ENCODE peak calls at places on chromosomes 7 and 10, in four cellular contexts. One of them, this sample, is unnamed. For H4K20me1, H3K9me3 and H3K9me1, the result is how much of the 10 kb centered on the place peaks cover.

GRCh38 chr7:129719980-129720732 is 108.6 kb downstream of the NRF1 start:
- DNase-seq in K562: peak
- DNase-seq in IMR-90: peak
- DNase-seq in endothelial cell of umbilical vein: no peak
- DNase-seq in this sample: no peak

GRCh38 chr7:98284335-98285036 is 3.0 kb downstream of the BRI3 start:
- DNase-seq in K562: no peak
- DNase-seq in IMR-90: peak
- DNase-seq in endothelial cell of umbilical vein: peak
- DNase-seq in this sample: no peak

GRCh38 chr7:82413237-82413636 is 30.3 kb downstream of the CACNA2D1 start:
- DNase-seq in K562: no peak
- DNase-seq in IMR-90: no peak
- DNase-seq in endothelial cell of umbilical vein: no peak
- DNase-seq in this sample: no peak

GRCh38 chr7:69105092-69105491 is 493.2 kb upstream of the AUTS2 start:
- DNase-seq in K562: no peak
- DNase-seq in IMR-90: no peak
- DNase-seq in endothelial cell of umbilical vein: no peak
- DNase-seq in this sample: peak

GRCh38 chr10:133030791-133031190 is 56.9 kb upstream of the ADGRA1 start:
- DNase-seq in K562: no peak
- DNase-seq in IMR-90: no peak
- DNase-seq in endothelial cell of umbilical vein: no peak
- DNase-seq in this sample: no peak

GRCh38 chr10:34343764-34344163 is 471.3 kb downstream of the PARD3 start:
- DNase-seq in K562: no peak
- DNase-seq in IMR-90: peak
- DNase-seq in endothelial cell of umbilical vein: peak
- DNase-seq in this sample: no peak

GRCh38 chr7:128910569-128910945 is at the start of gene KCP:
- DNase-seq in K562: no peak
- DNase-seq in IMR-90: no peak
- DNase-seq in endothelial cell of umbilical vein: no peak
- DNase-seq in this sample: no peak

GRCh38 chr10:102413053-102413705 is 5.4 kb downstream of the PSD start:
- DNase-seq in K562: no peak
- DNase-seq in IMR-90: no peak
- DNase-seq in endothelial cell of umbilical vein: no peak
- DNase-seq in this sample: no peak

GRCh38 chr10:34024708-34025425 is 690.4 kb upstream of the NRP1 start:
- DNase-seq in K562: no peak
- DNase-seq in IMR-90: no peak
- DNase-seq in endothelial cell of umbilical vein: no peak
- DNase-seq in this sample: no peak

GRCh38 chr10:112951349-112952281 is 1.6 kb downstream of the TCF7L2 start:
- DNase-seq in K562: peak
- DNase-seq in IMR-90: peak
- DNase-seq in endothelial cell of umbilical vein: peak
- DNase-seq in this sample: peak

DNA sequence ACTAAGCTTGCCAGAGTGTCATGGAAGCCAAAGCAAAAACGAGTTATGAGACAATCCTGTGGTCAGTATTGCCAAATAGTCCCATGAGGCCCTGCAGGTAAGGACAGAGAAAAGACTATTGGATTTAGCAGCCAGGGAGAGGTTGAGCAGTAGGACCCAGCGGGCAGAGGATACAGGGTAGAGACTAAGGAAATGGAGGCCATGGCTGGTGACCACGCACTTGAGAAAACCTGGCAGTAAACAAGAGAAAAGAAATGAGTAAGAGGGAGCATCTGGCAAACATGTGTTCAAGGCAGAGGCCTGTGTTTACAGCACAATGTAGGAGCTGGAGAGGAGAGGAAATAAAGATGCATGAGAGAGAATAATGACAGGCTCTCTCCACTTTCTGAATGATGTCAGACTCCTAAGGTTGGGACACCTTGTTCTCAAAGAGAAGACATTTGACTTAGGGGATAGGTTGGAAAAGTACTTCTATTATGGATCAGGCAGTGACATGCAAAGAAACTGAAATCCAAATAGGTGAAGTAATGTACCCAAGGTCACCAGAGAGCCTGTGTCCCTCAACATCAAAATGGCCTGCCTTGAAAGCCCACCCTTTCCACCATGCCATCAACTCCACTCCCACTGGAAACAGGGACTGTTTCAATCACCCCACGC is 9.0 kb downstream of the CREB3L2 start:
- DNase-seq in K562: peak
- DNase-seq in IMR-90: peak
- DNase-seq in endothelial cell of umbilical vein: peak
- DNase-seq in this sample: no peak
- H4K20me1 ChIP-seq in K562: under half
- H4K20me1 ChIP-seq in IMR-90: under half
- H4K20me1 ChIP-seq in endothelial cell of umbilical vein: under half
- H4K20me1 ChIP-seq in this sample: under half

GRCh38 chr7:64101126-64101942 is 56.1 kb downstream of the ZNF727 start:
- DNase-seq in K562: no peak
- DNase-seq in IMR-90: no peak
- DNase-seq in endothelial cell of umbilical vein: no peak
- DNase-seq in this sample: no peak

GRCh38 chr7:64099656-64100531 is 54.7 kb downstream of the ZNF727 start:
- DNase-seq in K562: no peak
- DNase-seq in IMR-90: no peak
- DNase-seq in endothelial cell of umbilical vein: no peak
- DNase-seq in this sample: no peak

GRCh38 chr7:64102656-64103400 is 57.6 kb downstream of the ZNF727 start:
- DNase-seq in K562: no peak
- DNase-seq in IMR-90: no peak
- DNase-seq in endothelial cell of umbilical vein: no peak
- DNase-seq in this sample: no peak

DNA sequence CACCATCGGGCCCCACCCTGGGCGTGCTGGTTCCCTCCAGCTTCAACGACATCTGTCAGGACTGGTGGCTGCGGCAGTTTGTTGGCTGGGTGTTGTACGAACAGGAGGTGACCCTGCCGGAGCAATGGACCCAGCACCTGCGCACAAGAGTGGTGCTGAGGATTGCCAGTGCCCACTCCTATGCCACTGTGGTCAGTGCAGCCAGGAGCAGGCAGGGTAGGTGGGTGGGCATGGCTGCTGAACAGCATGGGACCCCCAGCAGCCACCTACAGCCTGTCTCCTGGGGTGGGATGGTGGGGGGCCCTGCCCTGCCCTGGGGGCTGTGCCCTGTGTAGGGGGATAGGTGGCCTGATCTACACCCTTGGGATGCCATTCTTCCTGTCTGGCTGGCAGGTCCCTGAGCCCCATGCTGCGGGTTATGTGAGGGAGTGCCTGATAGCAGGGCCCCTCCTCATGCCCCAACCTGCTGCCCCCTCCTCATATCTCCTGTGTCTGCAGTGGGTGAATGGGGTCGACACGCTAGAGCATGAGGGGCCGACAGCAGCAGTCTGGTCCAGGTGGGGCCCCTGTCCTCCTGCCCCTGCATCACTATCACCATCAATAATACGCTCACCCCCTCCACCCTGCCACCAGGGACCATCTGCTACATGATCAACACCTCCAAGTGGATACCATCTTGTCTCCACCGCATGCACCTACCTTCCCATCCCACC is 56.9 kb downstream of the ZNF727 start:
- DNase-seq in K562: no peak
- DNase-seq in IMR-90: no peak
- DNase-seq in endothelial cell of umbilical vein: no peak
- DNase-seq in this sample: no peak
- H3K9me3 ChIP-seq in K562: under half
- H3K9me3 ChIP-seq in IMR-90: under half
- H3K9me3 ChIP-seq in endothelial cell of umbilical vein: under half
- H3K9me3 ChIP-seq in this sample: under half

DNA sequence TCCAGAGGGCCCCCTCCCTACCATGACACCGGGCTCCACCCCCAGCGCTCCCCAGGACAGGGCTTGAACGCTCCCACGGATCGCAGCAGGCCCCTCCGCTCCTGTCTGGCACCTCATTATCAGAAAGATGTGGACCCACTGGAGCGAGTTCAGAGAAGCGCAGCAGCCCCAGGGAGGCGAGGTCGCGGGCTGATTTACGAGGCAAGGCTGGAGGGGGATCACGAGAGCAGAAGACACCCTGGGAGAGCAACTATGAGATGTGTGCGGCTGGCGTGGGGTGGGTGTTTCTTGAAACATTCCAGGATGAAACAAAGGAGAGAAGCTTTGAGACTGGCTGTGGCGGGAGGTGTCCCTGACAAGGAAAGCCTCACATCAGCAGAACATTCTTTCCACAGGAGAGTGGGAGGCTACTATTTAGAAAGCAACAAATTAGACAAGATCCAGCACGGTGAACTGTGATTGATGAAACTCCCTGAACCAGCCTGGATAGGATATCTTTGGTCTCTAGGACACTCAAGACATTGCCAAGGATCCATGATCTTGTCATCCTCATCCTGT is 66.0 kb downstream of the JCAD start:
- DNase-seq in K562: no peak
- DNase-seq in IMR-90: no peak
- DNase-seq in endothelial cell of umbilical vein: no peak
- DNase-seq in this sample: no peak
- H3K9me1 ChIP-seq in K562: under half
- H3K9me1 ChIP-seq in IMR-90: under half
- H3K9me1 ChIP-seq in endothelial cell of umbilical vein: under half
- H3K9me1 ChIP-seq in this sample: under half

GRCh38 chr7:139648941-139649425 is 125.5 kb downstream of the CLEC2L start:
- DNase-seq in K562: no peak
- DNase-seq in IMR-90: no peak
- DNase-seq in endothelial cell of umbilical vein: peak
- DNase-seq in this sample: no peak

GRCh38 chr7:139650429-139651100 is 127.1 kb downstream of the CLEC2L start:
- DNase-seq in K562: no peak
- DNase-seq in IMR-90: no peak
- DNase-seq in endothelial cell of umbilical vein: no peak
- DNase-seq in this sample: no peak

GRCh38 chr7:139647085-139647484 is 123.6 kb downstream of the CLEC2L start:
- DNase-seq in K562: no peak
- DNase-seq in IMR-90: no peak
- DNase-seq in endothelial cell of umbilical vein: no peak
- DNase-seq in this sample: no peak

GRCh38 chr7:139647812-139648616 is 124.5 kb downstream of the CLEC2L start:
- DNase-seq in K562: no peak
- DNase-seq in IMR-90: peak
- DNase-seq in endothelial cell of umbilical vein: peak
- DNase-seq in this sample: no peak

GRCh38 chr7:139648617-139648932 is 125.1 kb downstream of the CLEC2L start:
- DNase-seq in K562: no peak
- DNase-seq in IMR-90: no peak
- DNase-seq in endothelial cell of umbilical vein: no peak
- DNase-seq in this sample: no peak
- H4K20me1 ChIP-seq in K562: under half
- H4K20me1 ChIP-seq in IMR-90: half or more
- H4K20me1 ChIP-seq in endothelial cell of umbilical vein: under half
- H4K20me1 ChIP-seq in this sample: under half

GRCh38 chr7:154484943-154485342 is 432.7 kb downstream of the DPP6 start:
- DNase-seq in K562: no peak
- DNase-seq in IMR-90: no peak
- DNase-seq in endothelial cell of umbilical vein: no peak
- DNase-seq in this sample: no peak
- H3K9me3 ChIP-seq in K562: under half
- H3K9me3 ChIP-seq in IMR-90: under half
- H3K9me3 ChIP-seq in endothelial cell of umbilical vein: under half
- H3K9me3 ChIP-seq in this sample: under half

GRCh38 chr10:90858489-90858968 is 690 bp upstream of the HTR7 start:
- DNase-seq in K562: no peak
- DNase-seq in IMR-90: no peak
- DNase-seq in endothelial cell of umbilical vein: no peak
- DNase-seq in this sample: no peak
- H3K9me1 ChIP-seq in K562: under half
- H3K9me1 ChIP-seq in IMR-90: under half
- H3K9me1 ChIP-seq in endothelial cell of umbilical vein: under half
- H3K9me1 ChIP-seq in this sample: under half